ENCODE peak calls at places on chromosomes 7 and 10, in seven cellular contexts. H is CD4-positive, alpha-beta T cell; O is OCI-LY7; F is WTC11; L is cardiac fibroblast; N is MM.1S; X is left ventricle myocardium inferior. B is an unnamed sample.

GRCh38 chr10:110151871-110152270 is 55.5 kb upstream of the MXI1 start:
- DNase-seq in H (no peak), L (no peak), N (no peak), X (no peak), F (no peak), O (no peak), B (no peak)

GRCh38 chr10:90167174-90168064 is 466.0 kb downstream of the KIF20B start:
- DNase-seq in N (no peak), F (no peak), H (no peak), X (no peak), O (no peak), L (peak; percentile 83), B (peak; percentile 66)

GRCh38 chr10:80996615-80997193 is 459.0 kb downstream of the SH2D4B start:
- DNase-seq in L (no peak), N (no peak), X (no peak), O (no peak), F (no peak), H (no peak), B (no peak)

GRCh38 chr10:83012866-83013265 is 1126.4 kb upstream of the GHITM start:
- DNase-seq in H (no peak), O (no peak), F (no peak), X (no peak), L (peak; percentile 20), N (no peak), B (peak; percentile 70)

GRCh38 chr7:109407756-109408155 is 838.1 kb downstream of the DNAJB9 start:
- DNase-seq in F (no peak), L (no peak), H (no peak), O (no peak), X (no peak), N (no peak), B (no peak)

GRCh38 chr10:13276749-13277394 is 23.0 kb downstream of the PHYH start:
- DNase-seq in O (no peak), X (no peak), F (no peak), N (no peak), H (no peak), L (peak; percentile 30), B (peak; percentile 59)

GRCh38 chr7:151800391-151800790 is 76.5 kb downstream of the PRKAG2 start:
- DNase-seq in H (no peak), L (no peak), O (no peak), X (peak; percentile 6), F (no peak), N (no peak), B (no peak)

GRCh38 chr7:74544706-74545469 is 91.2 kb downstream of the GTF2IRD1 start:
- DNase-seq in N (peak; percentile 57), L (peak; percentile 65), O (peak; percentile 68), F (peak; percentile 65), H (no peak), X (no peak), B (peak; percentile 44)

GRCh38 chr7:105173586-105173985 is 159.6 kb downstream of the KMT2E start:
- DNase-seq in H (no peak), L (no peak), X (no peak), O (no peak), N (no peak), F (no peak), B (no peak)

GRCh38 chr10:127012769-127013152 is 107.5 kb downstream of the DOCK1 start:
- DNase-seq in N (peak; percentile 7), L (no peak), H (no peak), F (no peak), O (no peak), X (peak; percentile 80), B (peak; percentile 34)

GRCh38 chr10:103397191-103397825 is 882 bp downstream of the PDCD11 start:
- DNase-seq in F (no peak), L (peak; percentile 8), X (no peak), N (no peak), O (peak; percentile 29), H (no peak), B (peak; percentile 23)

GRCh38 chr10:70551491-70551890 is 51.0 kb downstream of the PRF1 start:
- DNase-seq in N (no peak), H (no peak), L (no peak), X (no peak), O (no peak), F (no peak), B (no peak)

GRCh38 chr7:130845581-130846085 is 111.6 kb upstream of the KLF14 start:
- DNase-seq in X (no peak), O (no peak), H (no peak), F (no peak), L (peak; percentile 94), N (no peak), B (peak; percentile 93)

GRCh38 chr7:150358433-150358832 is 10.2 kb upstream of the REPIN1 start:
- DNase-seq in O (no peak), L (no peak), N (no peak), F (no peak), X (no peak), H (no peak), B (no peak)

GRCh38 chr7:150356265-150356897 is 12.2 kb upstream of the REPIN1 start:
- DNase-seq in X (no peak), F (no peak), L (peak; percentile 55), O (peak; percentile 60), H (no peak), N (peak; percentile 69), B (no peak)

GRCh38 chr7:150359007-150359917 is 9.4 kb upstream of the REPIN1 start:
- DNase-seq in X (no peak), F (no peak), H (no peak), N (no peak), O (no peak), L (no peak), B (no peak)

GRCh38 chr7:150357277-150357676 is 11.3 kb upstream of the REPIN1 start:
- DNase-seq in N (peak; percentile 69), L (no peak), F (no peak), X (no peak), O (no peak), H (peak; percentile 44), B (no peak)

GRCh38 chr7:150357771-150358427 is 10.7 kb upstream of the REPIN1 start:
- DNase-seq in X (no peak), L (no peak), O (no peak), N (no peak), F (no peak), H (no peak), B (no peak)
- TF ChIP-seq CTCF in X (no peak), L (no peak), O (peak; percentile 11), N (no peak), F (no peak), H (no peak), B (no peak)

GRCh38 chr10:47041401-47042198 is 130.4 kb downstream of the PTPN20 start:
- DNase-seq in F (no peak), O (no peak), L (no peak), N (no peak), X (no peak), H (no peak), B (no peak)
- TF ChIP-seq CTCF in F (no peak), O (no peak), L (no peak), N (no peak), X (no peak), H (no peak), B (no peak)

DNA sequence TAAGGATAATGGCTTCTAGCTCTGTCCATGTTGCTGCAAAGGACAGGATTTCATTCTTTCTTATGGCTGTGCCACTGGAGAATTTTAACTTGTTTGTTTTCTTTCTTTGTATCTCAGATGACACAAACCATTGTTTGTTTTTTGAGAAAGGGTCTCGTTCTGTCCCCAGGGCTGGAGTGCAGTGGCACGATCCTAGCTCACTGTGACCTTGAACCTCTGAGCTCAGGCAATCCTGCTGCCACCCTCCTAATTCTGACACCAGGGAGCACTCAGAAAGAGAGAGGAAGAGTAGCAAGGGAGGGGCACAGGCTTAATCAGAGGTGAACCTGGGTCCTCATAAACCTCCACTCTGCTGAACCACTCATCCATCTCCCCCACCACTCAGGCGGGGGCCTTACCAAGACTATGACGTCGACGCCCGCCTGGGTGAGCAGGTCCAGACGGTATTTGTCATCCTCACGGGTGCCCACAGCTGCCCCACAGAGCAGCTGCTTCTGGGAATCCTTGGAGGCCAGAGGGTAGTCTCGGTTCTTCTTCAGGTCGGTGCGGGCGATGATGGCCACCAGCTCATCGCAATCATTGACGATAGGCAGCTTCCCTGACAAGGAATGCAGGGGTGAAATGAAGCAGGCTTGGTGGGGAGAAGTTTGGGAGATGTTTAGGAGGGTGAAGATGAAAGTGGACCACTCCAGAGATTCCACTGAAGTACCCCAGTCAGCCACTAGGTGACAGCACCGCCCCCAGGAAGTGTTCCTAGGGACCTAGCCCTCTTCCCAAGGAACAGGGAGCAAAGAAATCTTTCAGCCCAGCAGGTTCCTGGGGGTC is 11.6 kb downstream of the IMPDH1 start:
- DNase-seq in L (peak; percentile 58), H (peak; percentile 32), X (peak; percentile 53), O (peak; percentile 24), N (no peak), F (peak; percentile 84), B (peak; percentile 68)
- TF ChIP-seq CTCF in L (peak; percentile 97), H (peak; percentile 98), X (peak; percentile 96), O (peak; percentile 94), N (peak; percentile 98), F (peak; percentile 88), B (peak; percentile 88)

DNA sequence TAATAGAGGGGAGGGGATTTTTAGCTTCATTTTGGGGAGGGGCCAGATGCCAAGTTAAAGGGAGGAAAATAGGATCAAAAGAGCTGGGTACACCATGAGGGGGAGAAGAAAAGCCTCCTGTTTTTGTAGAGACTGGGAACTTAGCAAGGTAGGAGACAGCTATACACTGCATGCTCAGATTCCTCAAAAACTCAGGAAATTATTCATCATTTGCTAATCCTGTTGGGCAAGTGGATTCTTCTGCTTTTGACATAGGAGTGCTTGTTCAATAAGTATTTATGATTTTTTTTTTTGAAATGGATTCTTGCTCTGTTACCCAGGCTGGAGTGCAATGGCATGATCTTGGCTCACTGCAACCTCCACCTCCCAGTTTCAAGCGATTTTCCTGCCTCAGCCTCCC is 73.4 kb downstream of the LYZL2 start:
- DNase-seq in X (no peak), F (no peak), L (peak; percentile 45), H (no peak), N (no peak), O (no peak), B (peak; percentile 10)
- TF ChIP-seq CTCF in X (no peak), F (no peak), L (no peak), H (no peak), N (no peak), O (no peak), B (no peak)

GRCh38 chr7:78588393-78588792 is 789.8 kb downstream of the PHTF2 start:
- DNase-seq in O (no peak), X (no peak), L (no peak), N (no peak), F (no peak), H (no peak), B (no peak)

GRCh38 chr7:78585958-78586357 is 787.4 kb downstream of the PHTF2 start:
- DNase-seq in O (no peak), N (no peak), H (no peak), X (no peak), L (peak; percentile 8), F (no peak), B (no peak)

DNA sequence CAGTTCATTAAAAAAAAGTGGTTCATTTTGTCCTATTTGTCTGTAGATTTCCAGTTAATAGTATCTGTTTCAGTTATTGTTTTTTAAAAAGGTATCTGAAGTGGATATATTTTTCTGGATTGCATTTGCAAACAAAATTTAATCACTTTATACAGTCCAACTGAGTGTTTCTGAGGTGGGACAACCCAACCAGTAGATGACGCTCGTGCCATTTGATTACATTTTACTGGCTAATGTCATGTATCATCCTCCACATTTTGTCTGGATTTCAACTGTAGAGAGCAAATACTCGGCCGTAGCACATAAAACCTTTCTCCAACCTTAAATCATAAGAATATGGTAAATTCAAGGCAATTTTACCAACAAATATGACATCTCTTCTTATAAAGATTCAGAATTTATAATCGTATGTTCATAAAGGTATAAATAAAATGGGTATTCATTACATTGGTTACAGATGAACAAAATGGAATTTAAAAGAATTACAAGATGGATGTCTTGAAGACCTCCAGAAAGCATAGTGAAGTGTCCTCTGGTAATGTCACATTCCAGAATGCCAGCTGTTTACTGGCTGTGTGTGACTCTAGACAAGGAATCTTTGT is 789.0 kb downstream of the PHTF2 start:
- DNase-seq in F (no peak), H (no peak), L (peak; percentile 37), N (peak; percentile 17), O (peak; percentile 7), X (no peak), B (no peak)
- TF ChIP-seq CTCF in F (no peak), H (no peak), L (peak; percentile 18), N (peak; percentile 27), O (peak; percentile 71), X (peak; percentile 34), B (peak; percentile 22)

B was measured in foreskin fibroblast.